ENCODE peak calls at places on chromosomes 2 and 18, in five cellular contexts. Y is DMS153; V is endodermal cell; P is immature natural killer cell; D is stimulated activated naive CD8-positive, alpha-beta T cell treated with anti-CD3 and anti-CD28 coated beads, Interleukin-15, Interleukin-2, amounts not matched to agents 100 U/mL and 50 U/mL, for 24 hours. M is an unnamed sample.

GRCh38 chr2:241771286-241772062 is 5.1 kb upstream of the GAL3ST2 start:
- DNase-seq in V (peak), D (no peak), P (no peak), Y (no peak), M (no peak)

GRCh38 chr2:231399853-231400667 is 4.5 kb downstream of the B3GNT7 start:
- DNase-seq in D (no peak), V (no peak), P (no peak), Y (no peak), M (no peak)

GRCh38 chr2:99784946-99785345 is 295.1 kb upstream of the REV1 start:
- DNase-seq in V (no peak), Y (no peak), D (no peak), P (no peak), M (no peak)

GRCh38 chr2:28539095-28539494 is 43.2 kb downstream of the PLB1 start:
- DNase-seq in D (no peak), Y (no peak), P (no peak), V (no peak), M (no peak)

GRCh38 chr18:28905509-28905908 is 728.6 kb upstream of the CDH2 start:
- DNase-seq in D (no peak), Y (no peak), V (no peak), P (no peak), M (no peak)

GRCh38 chr2:232871418-232871834 is 1.4 kb downstream of the SNORC start:
- DNase-seq in Y (no peak), P (no peak), D (no peak), V (peak), M (no peak)

GRCh38 chr2:227939271-227940027 is 68.0 kb downstream of the DAW1 start:
- DNase-seq in P (no peak), V (peak), D (no peak), Y (peak), M (no peak)

GRCh38 chr2:12448846-12449480 is 267.8 kb upstream of the TRIB2 start:
- DNase-seq in V (no peak), Y (no peak), D (no peak), P (no peak), M (no peak)

GRCh38 chr2:164069542-164069941 is 333.7 kb upstream of the FIGN start:
- DNase-seq in Y (peak), V (no peak), D (no peak), P (no peak), M (no peak)

GRCh38 chr2:201937343-201937742 is 96.3 kb upstream of the FZD7 start:
- DNase-seq in Y (no peak), P (no peak), V (peak), D (no peak), M (no peak)

M was measured in NCI-H2029.